ENCODE peak calls at places on chromosomes 3 and 15, in six cellular contexts. W is NCI-H446 treated with DMSO at 0.1 percent for 48 hours, L is NCI-H2029 treated with DMSO at 0.1 percent for 48 hours, G is LoVo, B is AG10803, X is kidney. M is an unnamed sample.

GRCh38 chr15:82714026-82714425 is 4.4 kb upstream of the AP3B2 start:
- DNase-seq in W (no peak), L (no peak), G (no peak), B (no peak), X (no peak), M (no peak)

GRCh38 chr3:116929534-116930222 is 220.1 kb downstream of the TUSC7 start:
- DNase-seq in W (no peak), L (no peak), G (no peak), B (no peak), X (no peak), M (no peak)

GRCh38 chr3:156409694-156410093 is 145.2 kb downstream of the SSR3 start:
- DNase-seq in W (no peak), L (no peak), G (no peak), B (no peak), X (no peak), M (no peak)

GRCh38 chr3:188269040-188269439 is 115.1 kb downstream of the LPP start:
- DNase-seq in W (no peak), L (peak), G (no peak), B (no peak), X (no peak), M (no peak)

GRCh38 chr3:4398906-4399305 is 68.2 kb downstream of the SUMF1 start:
- DNase-seq in W (no peak), L (no peak), G (no peak), B (no peak), X (no peak), M (no peak)

GRCh38 chr3:63151893-63152292 is 126.2 kb upstream of the SYNPR start:
- DNase-seq in W (peak), L (no peak), G (no peak), B (no peak), X (no peak), M (no peak)

GRCh38 chr3:133821767-133822638 is 16.4 kb downstream of the SRPRB start:
- DNase-seq in W (no peak), L (peak), G (peak), B (peak), X (no peak), M (peak)

GRCh38 chr3:188692700-188693099 is 479.1 kb upstream of the TPRG1 start:
- DNase-seq in W (no peak), L (no peak), G (no peak), B (no peak), X (no peak), M (no peak)

GRCh38 chr15:73650387-73651126 is 17.4 kb upstream of the NPTN start:
- DNase-seq in W (no peak), L (no peak), G (no peak), B (peak), X (no peak), M (peak)

GRCh38 chr3:13281657-13282527 is 138.2 kb downstream of the NUP210 start:
- DNase-seq in W (no peak), L (no peak), G (no peak), B (no peak), X (no peak), M (no peak)

GRCh38 chr15:80953953-80954778 is 35.5 kb downstream of the MESD start:
- DNase-seq in W (no peak), L (no peak), G (no peak), B (peak), X (no peak), M (no peak)

GRCh38 chr3:196524527-196524926 is 9.4 kb upstream of the SMCO1 start:
- DNase-seq in W (no peak), L (no peak), G (no peak), B (no peak), X (no peak), M (no peak)

GRCh38 chr3:45978348-45978747 is 17.3 kb downstream of the FYCO1 start:
- DNase-seq in W (no peak), L (peak), G (peak), B (no peak), X (no peak), M (peak)

GRCh38 chr3:55669133-55669532 is 182.0 kb upstream of the WNT5A start:
- DNase-seq in W (no peak), L (no peak), G (no peak), B (no peak), X (no peak), M (no peak)

GRCh38 chr3:168604767-168605166 is 509.0 kb upstream of the GOLIM4 start:
- DNase-seq in W (no peak), L (no peak), G (no peak), B (no peak), X (no peak), M (no peak)

GRCh38 chr15:76118767-76119166 is 59.0 kb downstream of the TMEM266 start:
- DNase-seq in W (no peak), L (no peak), G (no peak), B (no peak), X (no peak), M (no peak)

GRCh38 chr3:178513539-178514410 is 22.5 kb upstream of the KCNMB2 start:
- DNase-seq in W (peak), L (no peak), G (no peak), B (peak), X (no peak), M (no peak)

GRCh38 chr3:136490646-136491405 is 240.7 kb downstream of the PCCB start:
- DNase-seq in W (no peak), L (no peak), G (no peak), B (no peak), X (no peak), M (no peak)

GRCh38 chr15:44501768-44502366 is 35.1 kb upstream of the EIF3J start:
- DNase-seq in W (peak), L (no peak), G (peak), B (peak), X (no peak), M (peak)

M was measured in small intestine.